ENCODE peak calls at places on chromosomes 5 and 9, in nine cellular contexts. K, T, Y, P, N, D, W, R and X are unnamed samples.

GRCh38 chr9:90331826-90332575 is 310.6 kb downstream of the DIRAS2 start:
- DNase-seq in T (no peak), W (no peak), K (no peak), R (no peak), P (no peak), Y (no peak), D (no peak), N (no peak), X (no peak)

GRCh38 chr5:78699565-78700143 is 51.1 kb upstream of the LHFPL2 start:
- DNase-seq in T (peak; percentile 64), Y (no peak), K (no peak), W (no peak), N (no peak), P (no peak), D (peak; percentile 99), R (no peak), X (no peak)

GRCh38 chr5:171419663-171420428 is 399 bp downstream of the FGF18 start:
- DNase-seq in P (no peak), Y (peak; percentile 25), N (peak; percentile 53), T (no peak), K (peak; percentile 20), D (no peak), R (no peak), W (peak; percentile 66), X (peak; percentile 48)

GRCh38 chr5:15577132-15577531 is 77.2 kb downstream of the FBXL7 start:
- DNase-seq in K (no peak), N (no peak), R (no peak), T (no peak), W (no peak), P (no peak), D (no peak), Y (no peak), X (no peak)

GRCh38 chr5:174571662-174572397 is 152.6 kb upstream of the MSX2 start:
- DNase-seq in D (peak; percentile 88), R (peak; percentile 35), W (no peak), K (no peak), P (peak; percentile 27), N (peak; percentile 38), T (peak; percentile 28), Y (no peak), X (no peak)

GRCh38 chr5:10607666-10608442 is 44.0 kb downstream of the ANKRD33B start:
- DNase-seq in K (peak; percentile 46), D (no peak), T (no peak), Y (no peak), W (no peak), R (peak; percentile 17), P (no peak), N (no peak), X (peak; percentile 54)

GRCh38 chr9:22173959-22174358 is 164.9 kb upstream of the CDKN2B start:
- DNase-seq in P (no peak), K (no peak), T (no peak), W (no peak), N (no peak), R (no peak), Y (no peak), D (no peak), X (no peak)

GRCh38 chr5:10836991-10837390 is 76.0 kb upstream of the DAP start:
- DNase-seq in W (no peak), N (no peak), T (no peak), D (no peak), Y (no peak), P (no peak), R (no peak), K (no peak), X (no peak)